ENCODE peak calls at places on chromosomes 5 and 9, in nine cellular contexts. U is fibroblast of lung, S is cardiac muscle cell, Q is colonic mucosa, L is ovary, G is H9, J is GM23248, Y is pancreas, F is heart left ventricle. X is an unnamed sample.

GRCh38 chr5:58497956-58498942 is 7.0 kb downstream of the GAPT start:
- DNase-seq in U (peak; percentile 27), S (peak; percentile 51), Q (peak; percentile 59), L (no peak), G (peak; percentile 37), J (peak; percentile 47), Y (no peak), F (no peak), X (no peak)

GRCh38 chr9:88992556-88992955 is 1.3 kb downstream of the S1PR3 start:
- DNase-seq in U (no peak), S (no peak), Q (no peak), L (no peak), G (no peak), J (peak; percentile 49), Y (no peak), F (no peak), X (no peak)

GRCh38 chr5:219492-219891 is 1.4 kb downstream of the SDHA start:
- DNase-seq in U (peak; percentile 59), S (peak; percentile 26), Q (peak; percentile 29), L (no peak), G (no peak), J (peak; percentile 74), Y (no peak), F (no peak), X (no peak)

GRCh38 chr5:148000036-148000435 is 63.7 kb upstream of the SPINK5 start:
- DNase-seq in U (no peak), S (no peak), Q (no peak), L (no peak), G (no peak), J (no peak), Y (no peak), F (no peak), X (no peak)

GRCh38 chr9:90999425-91000397 is 198.1 kb downstream of the SYK start:
- DNase-seq in U (peak; percentile 29), S (no peak), Q (no peak), L (no peak), G (no peak), J (no peak), Y (no peak), F (no peak), X (no peak)

GRCh38 chr9:133914483-133915342 is 77.4 kb downstream of the VAV2 start:
- DNase-seq in U (no peak), S (no peak), Q (no peak), L (no peak), G (peak; percentile 58), J (peak; percentile 7), Y (no peak), F (no peak), X (no peak)

GRCh38 chr9:128920381-128921058 is at the start of gene PHYHD1:
- DNase-seq in U (peak; percentile 83), S (no peak), Q (no peak), L (peak; percentile 76), G (no peak), J (peak; percentile 88), Y (peak; percentile 72), F (peak; percentile 65), X (peak; percentile 93)

GRCh38 chr9:8616419-8616818 is 816.8 kb upstream of the DMAC1 start:
- DNase-seq in U (peak; percentile 62), S (no peak), Q (no peak), L (no peak), G (no peak), J (no peak), Y (no peak), F (no peak), X (no peak)

GRCh38 chr9:72362680-72363139 is 2.3 kb downstream of the ZFAND5 start:
- DNase-seq in U (peak; percentile 76), S (peak; percentile 89), Q (peak; percentile 74), L (peak; percentile 49), G (no peak), J (peak; percentile 92), Y (no peak), F (peak; percentile 72), X (peak; percentile 80)

GRCh38 chr5:7857361-7857760 is 6.4 kb upstream of the CFAP90 start:
- DNase-seq in U (no peak), S (no peak), Q (no peak), L (no peak), G (no peak), J (no peak), Y (no peak), F (no peak), X (no peak)

GRCh38 chr5:43036409-43036808 is 3.7 kb downstream of the ANXA2R start:
- DNase-seq in U (peak; percentile 23), S (no peak), Q (no peak), L (no peak), G (no peak), J (no peak), Y (no peak), F (no peak), X (no peak)

GRCh38 chr9:116365056-116365471 is 211.5 kb downstream of the PAPPA start:
- DNase-seq in U (peak; percentile 75), S (no peak), Q (peak; percentile 22), L (peak; percentile 81), G (no peak), J (peak; percentile 83), Y (peak; percentile 73), F (peak; percentile 71), X (peak; percentile 75)

GRCh38 chr9:126806336-126806735 is 1.5 kb downstream of the ZBTB43 start:
- DNase-seq in U (peak; percentile 11), S (no peak), Q (no peak), L (no peak), G (no peak), J (peak; percentile 72), Y (no peak), F (no peak), X (no peak)

GRCh38 chr9:121895836-121896544 is 197.1 kb downstream of the TTLL11 start:
- DNase-seq in U (peak; percentile 85), S (peak; percentile 19), Q (peak; percentile 52), L (peak; percentile 80), G (no peak), J (no peak), Y (peak; percentile 72), F (peak; percentile 31), X (no peak)

GRCh38 chr9:9645006-9645405 is 967.8 kb downstream of the PTPRD start:
- DNase-seq in U (no peak), S (no peak), Q (no peak), L (no peak), G (no peak), J (no peak), Y (no peak), F (no peak), X (no peak)

GRCh38 chr9:95048225-95049087 is 269.1 kb downstream of the FANCC start:
- DNase-seq in U (peak; percentile 58), S (peak; percentile 74), Q (peak; percentile 82), L (peak; percentile 68), G (peak; percentile 79), J (peak; percentile 77), Y (peak; percentile 90), F (peak; percentile 80), X (peak; percentile 92)

GRCh38 chr9:95043826-95044225 is 273.7 kb downstream of the FANCC start:
- DNase-seq in U (no peak), S (peak; percentile 74), Q (no peak), L (no peak), G (no peak), J (no peak), Y (no peak), F (no peak), X (no peak)

GRCh38 chr9:95045751-95046150 is 271.8 kb downstream of the FANCC start:
- DNase-seq in U (no peak), S (peak; percentile 33), Q (no peak), L (no peak), G (peak; percentile 61), J (no peak), Y (peak; percentile 66), F (no peak), X (no peak)

GRCh38 chr9:95047452-95048224 is 269.9 kb downstream of the FANCC start:
- DNase-seq in U (no peak), S (no peak), Q (no peak), L (no peak), G (no peak), J (no peak), Y (no peak), F (no peak), X (no peak)

GRCh38 chr9:95044731-95045508 is 272.6 kb downstream of the FANCC start:
- DNase-seq in U (no peak), S (peak; percentile 90), Q (peak; percentile 79), L (no peak), G (peak; percentile 93), J (no peak), Y (peak; percentile 86), F (no peak), X (peak; percentile 82)
- H3K4me1 ChIP-seq in U (no peaks in the 10 kb centered on the region), S (peaks cover 41% of the 10 kb centered on the region), Q (peaks cover 12% of the 10 kb centered on the region), L (peaks cover 12% of the 10 kb centered on the region), G (peaks cover 2% of the 10 kb centered on the region), J (peaks cover 25% of the 10 kb centered on the region), Y (peaks cover 45% of the 10 kb centered on the region), F (peaks cover 72% of the 10 kb centered on the region), X (peaks cover 30% of the 10 kb centered on the region)

DNA sequence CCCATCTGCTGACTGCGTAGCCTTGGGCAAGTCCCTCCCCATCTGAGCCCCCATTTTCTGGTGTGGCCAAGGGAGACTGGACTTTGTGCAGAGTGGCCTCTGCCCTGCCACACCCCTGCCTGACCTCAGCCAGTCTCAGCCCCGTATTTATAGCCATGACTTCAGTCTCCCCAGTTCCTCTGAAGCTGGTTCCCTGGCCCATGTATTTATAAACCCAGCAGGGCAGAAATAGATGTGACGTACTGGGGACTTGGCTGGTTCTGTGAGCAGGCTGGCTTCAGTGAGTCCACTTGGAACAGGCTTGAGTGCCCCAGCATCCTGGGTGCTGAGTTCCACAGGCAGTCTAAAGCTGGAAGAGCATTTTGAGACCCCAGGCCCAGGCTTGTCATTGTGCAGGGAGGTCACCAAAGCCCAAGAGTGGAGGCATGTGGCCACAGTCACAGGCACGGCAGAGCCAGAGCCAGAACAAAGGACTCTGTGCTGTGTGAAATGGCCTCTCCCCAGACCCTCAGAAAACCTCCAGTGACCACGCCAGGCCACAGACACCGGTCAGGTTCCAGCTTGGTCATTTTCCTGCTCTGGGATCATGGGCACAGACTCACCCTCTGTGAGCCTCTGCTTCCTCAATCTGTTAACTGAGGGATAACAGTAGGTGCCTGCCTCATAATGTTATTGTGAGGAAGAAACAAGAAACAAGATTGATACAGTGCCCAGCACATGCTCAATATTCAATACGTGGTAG is 30.4 kb upstream of the SYNPO start:
- DNase-seq in U (no peak), S (peak; percentile 64), Q (peak; percentile 63), L (no peak), G (no peak), J (no peak), Y (no peak), F (peak; percentile 83), X (peak; percentile 41)
- H3K27ac ChIP-seq in U (no peak overlapping the region), S (peak overlapping the region; percentile 73), Q (peak overlapping the region; percentile 59), L (peak overlapping the region; percentile 8), G (no peak overlapping the region), J (no peak overlapping the region), Y (no peak overlapping the region), F (peak overlapping the region; percentile 82), X (peak overlapping the region; percentile 75)

GRCh38 chr9:698276-698675 is 143.2 kb upstream of the DMRT1 start:
- DNase-seq in U (peak; percentile 80), S (no peak), Q (no peak), L (no peak), G (no peak), J (peak; percentile 86), Y (no peak), F (no peak), X (no peak)
- H3K4me1 ChIP-seq in U (peaks cover 35% of the 10 kb centered on the region), S (peaks cover 8% of the 10 kb centered on the region), Q (no peaks in the 10 kb centered on the region), L (peaks cover 32% of the 10 kb centered on the region), G (peaks cover 3% of the 10 kb centered on the region), J (peaks cover 54% of the 10 kb centered on the region), Y (peaks cover 9% of the 10 kb centered on the region), F (peaks cover 55% of the 10 kb centered on the region), X (peaks cover 23% of the 10 kb centered on the region)

DNA sequence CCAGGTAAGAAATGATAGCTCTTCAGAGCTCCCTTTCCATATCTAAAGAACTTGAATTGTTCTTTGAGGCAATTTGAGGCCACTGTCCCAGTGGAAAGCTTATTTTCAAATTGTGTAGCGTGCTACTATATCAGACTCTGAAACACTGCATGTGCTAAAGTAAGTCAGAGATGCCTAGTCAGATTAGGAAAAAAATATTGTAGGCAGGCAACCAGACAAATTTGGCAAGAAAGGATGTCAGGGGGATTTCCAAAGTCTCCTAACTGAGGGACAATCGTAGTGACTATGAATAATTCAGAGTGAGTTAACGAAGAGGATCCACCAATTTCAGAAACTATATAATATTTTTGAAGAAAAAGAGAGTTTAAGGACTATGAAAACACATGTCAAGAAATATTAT is 273.7 kb upstream of the PTGER4 start:
- DNase-seq in U (no peak), S (no peak), Q (no peak), L (no peak), G (no peak), J (no peak), Y (no peak), F (no peak), X (no peak)
- H3K27ac ChIP-seq in U (no peak overlapping the region), S (no peak overlapping the region), Q (peak overlapping the region; percentile 39), L (no peak overlapping the region), G (no peak overlapping the region), J (no peak overlapping the region), Y (no peak overlapping the region), F (peak overlapping the region; percentile 31), X (no peak overlapping the region)